ENCODE peak calls at places on chromosomes 5 and 9, in nine cellular contexts. E is MM.1S, B is tibial artery, W is IMR-90, H is tibial nerve, V is hepatocyte, N is A549, K is cardiac muscle cell, Z is endodermal cell. I is an unnamed sample.

GRCh38 chr5:168422431-168422830 is 63.8 kb upstream of the RARS1 start:
- DNase-seq in E (peak; percentile 17), B (no peak), W (no peak), H (no peak), V (no peak), N (no peak), K (no peak), Z (peak; percentile 56), I (no peak)

GRCh38 chr5:74382864-74383618 is 257.5 kb downstream of the ENC1 start:
- DNase-seq in E (no peak), B (peak; percentile 74), W (peak; percentile 54), H (peak; percentile 40), V (peak; percentile 33), N (no peak), K (peak; percentile 89), Z (no peak), I (no peak)

GRCh38 chr5:155689403-155689802 is 637.6 kb upstream of the SGCD start:
- DNase-seq in E (no peak), B (no peak), W (no peak), H (no peak), V (no peak), N (no peak), K (no peak), Z (no peak), I (no peak)

GRCh38 chr9:120078112-120078511 is 501.9 kb downstream of the CDK5RAP2 start:
- DNase-seq in E (no peak), B (no peak), W (no peak), H (no peak), V (no peak), N (no peak), K (no peak), Z (no peak), I (no peak)

GRCh38 chr5:122163151-122164069 is 34.1 kb downstream of the ZNF474 start:
- DNase-seq in E (no peak), B (peak; percentile 75), W (peak; percentile 95), H (no peak), V (no peak), N (peak; percentile 49), K (peak; percentile 84), Z (no peak), I (no peak)

GRCh38 chr5:141772281-141772680 is 90.3 kb upstream of the ARAP3 start:
- DNase-seq in E (no peak), B (no peak), W (peak; percentile 45), H (no peak), V (no peak), N (no peak), K (no peak), Z (no peak), I (peak; percentile 75)

GRCh38 chr5:37882636-37883035 is 42.8 kb upstream of the GDNF start:
- DNase-seq in E (no peak), B (no peak), W (peak; percentile 80), H (no peak), V (no peak), N (no peak), K (no peak), Z (no peak), I (no peak)

GRCh38 chr9:121963542-121963995 is 129.5 kb downstream of the TTLL11 start:
- DNase-seq in E (no peak), B (no peak), W (peak; percentile 88), H (no peak), V (no peak), N (no peak), K (peak; percentile 50), Z (no peak), I (no peak)

GRCh38 chr5:122508623-122509022 is 196.6 kb downstream of the SNCAIP start:
- DNase-seq in E (no peak), B (no peak), W (no peak), H (no peak), V (no peak), N (no peak), K (no peak), Z (no peak), I (no peak)

DNA sequence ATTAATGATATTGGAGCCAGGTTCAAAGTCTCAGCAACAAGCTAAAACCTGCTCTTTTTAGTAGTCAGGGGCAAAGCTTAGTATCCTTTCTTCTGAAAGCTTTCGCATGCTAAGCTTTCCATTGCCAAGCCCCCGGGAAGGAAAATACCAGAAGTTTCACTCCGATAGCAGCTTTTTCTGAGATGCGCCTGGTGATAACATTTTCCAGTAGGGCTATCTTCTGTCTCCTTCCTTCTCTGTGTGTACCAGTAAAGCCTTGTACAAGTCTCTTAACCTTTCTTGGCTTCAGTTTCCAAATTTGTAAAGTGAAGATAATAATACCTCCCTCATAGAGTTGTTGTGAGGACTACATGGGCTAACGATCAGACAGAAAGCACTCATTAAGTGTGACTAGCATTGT is 36.7 kb downstream of the DOCK8 start:
- DNase-seq in E (no peak), B (no peak), W (no peak), H (no peak), V (no peak), N (no peak), K (no peak), Z (no peak), I (no peak)
- H3K27ac ChIP-seq in E (no peak overlapping the region), B (no peak overlapping the region), W (no peak overlapping the region), H (no peak overlapping the region), V (no peak overlapping the region), N (no peak overlapping the region), K (no peak overlapping the region), Z (no peak overlapping the region), I (no peak overlapping the region)

GRCh38 chr5:73121109-73121443 is 701 bp downstream of the TMEM171 start:
- DNase-seq in E (no peak), B (no peak), W (peak; percentile 47), H (no peak), V (no peak), N (no peak), K (peak; percentile 24), Z (no peak), I (no peak)
- H3K4me3 ChIP-seq in E (no peak overlapping the region), B (peak overlapping the region; percentile 58), W (peak overlapping the region; percentile 72), H (peak overlapping the region; percentile 31), V (peak overlapping the region; percentile 14), N (peak overlapping the region; percentile 45), K (peak overlapping the region; percentile 49), Z (peak overlapping the region; percentile 93), I (peak overlapping the region; percentile 41)

GRCh38 chr5:173018352-173018751 is 34.8 kb downstream of the ATP6V0E1 start:
- DNase-seq in E (no peak), B (no peak), W (no peak), H (no peak), V (no peak), N (no peak), K (no peak), Z (no peak), I (no peak)

GRCh38 chr5:173016069-173016455 is 32.5 kb downstream of the ATP6V0E1 start:
- DNase-seq in E (no peak), B (no peak), W (no peak), H (no peak), V (no peak), N (no peak), K (no peak), Z (peak; percentile 62), I (no peak)

GRCh38 chr5:173020154-173020581 is 36.0 kb upstream of the CREBRF start:
- DNase-seq in E (no peak), B (no peak), W (no peak), H (no peak), V (no peak), N (no peak), K (peak; percentile 29), Z (no peak), I (no peak)

GRCh38 chr5:173012882-173013281 is 29.3 kb downstream of the ATP6V0E1 start:
- DNase-seq in E (no peak), B (peak; percentile 38), W (no peak), H (no peak), V (no peak), N (no peak), K (peak; percentile 49), Z (no peak), I (no peak)

DNA sequence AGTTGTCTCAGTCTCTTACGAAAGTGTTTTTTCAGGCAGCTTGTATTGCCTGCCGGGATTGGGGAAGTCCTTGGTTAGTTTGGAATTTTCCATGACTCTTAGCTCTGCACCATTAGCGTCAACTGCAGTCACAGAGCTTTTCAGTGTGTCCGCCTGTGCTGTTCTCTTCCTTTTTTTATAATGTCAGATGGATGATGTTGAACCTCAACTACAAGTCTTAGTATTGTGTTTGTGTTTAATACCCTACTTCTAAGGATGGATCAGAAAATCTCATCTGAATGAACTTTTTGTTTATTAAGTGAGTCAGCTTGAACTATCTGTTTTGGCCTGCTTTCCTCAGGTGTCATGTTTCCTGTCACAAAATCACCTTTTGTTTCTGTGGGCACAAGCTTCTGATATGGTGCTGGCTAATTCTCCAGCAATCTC is 33.1 kb downstream of the ATP6V0E1 start:
- DNase-seq in E (no peak), B (peak; percentile 62), W (peak; percentile 71), H (peak; percentile 45), V (peak; percentile 47), N (peak; percentile 9), K (peak; percentile 88), Z (no peak), I (no peak)
- H3K27ac ChIP-seq in E (no peak overlapping the region), B (peak overlapping the region; percentile 76), W (peak overlapping the region; percentile 22), H (peak overlapping the region; percentile 61), V (peak overlapping the region; percentile 24), N (peak overlapping the region; percentile 69), K (peak overlapping the region; percentile 80), Z (no peak overlapping the region), I (peak overlapping the region; percentile 72)

DNA sequence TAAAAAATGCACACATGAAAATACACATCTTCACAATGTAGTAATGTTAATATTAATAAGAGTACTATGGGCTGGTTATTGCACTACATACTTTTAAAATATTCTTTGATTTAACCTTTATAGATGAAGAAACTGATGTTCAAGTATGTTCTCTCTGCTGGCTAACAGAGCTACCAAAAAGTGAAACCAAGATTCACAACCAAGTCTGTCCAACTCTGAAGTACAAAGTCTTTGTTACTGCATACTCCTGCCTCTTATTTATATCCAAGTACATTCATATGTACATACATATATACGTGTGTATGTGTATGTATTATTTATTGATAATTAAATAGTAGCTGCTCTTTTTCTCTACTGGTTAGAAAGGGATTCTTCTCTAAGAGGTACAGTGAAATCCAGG is 325.6 kb downstream of the BNC2 start:
- DNase-seq in E (no peak), B (no peak), W (no peak), H (no peak), V (no peak), N (no peak), K (no peak), Z (no peak), I (no peak)
- H3K4me3 ChIP-seq in E (no peak overlapping the region), B (no peak overlapping the region), W (no peak overlapping the region), H (no peak overlapping the region), V (no peak overlapping the region), N (no peak overlapping the region), K (no peak overlapping the region), Z (no peak overlapping the region), I (no peak overlapping the region)

I was measured in dorsolateral prefrontal cortex.